ENCODE peak calls at places on chromosome 19, in nine cellular contexts. C, I, Z, M, L, F, D, V and P are unnamed samples.

GRCh38 chr19:17245535-17245984 is at the start of gene NR2F6:
- ATAC-seq in C (no peak), I (peak), Z (no peak), M (no peak), L (no peak), F (no peak), D (no peak), V (no peak), P (no peak)

GRCh38 chr19:45177817-45178261 is at the start of gene TRAPPC6A:
- ATAC-seq in C (peak), I (peak), Z (peak), M (peak), L (peak), F (no peak), D (no peak), V (peak), P (peak)

GRCh38 chr19:57818378-57818777 is 3.7 kb upstream of the ZNF552 start:
- ATAC-seq in C (no peak), I (no peak), Z (no peak), M (no peak), L (no peak), F (no peak), D (no peak), V (no peak), P (no peak)

GRCh38 chr19:677601-678380 is 1.6 kb downstream of the FSTL3 start:
- ATAC-seq in C (no peak), I (no peak), Z (no peak), M (peak), L (no peak), F (no peak), D (no peak), V (peak), P (no peak)

GRCh38 chr19:41238244-41238643 is 19.2 kb downstream of the AXL start:
- ATAC-seq in C (no peak), I (no peak), Z (no peak), M (no peak), L (no peak), F (no peak), D (no peak), V (peak), P (no peak)

GRCh38 chr19:16266586-16266942 is 58.1 kb upstream of the KLF2 start:
- ATAC-seq in C (no peak), I (no peak), Z (no peak), M (no peak), L (no peak), F (no peak), D (no peak), V (no peak), P (no peak)

GRCh38 chr19:16370671-16371391 is 46.2 kb downstream of the KLF2 start:
- ATAC-seq in C (no peak), I (no peak), Z (no peak), M (no peak), L (no peak), F (no peak), D (no peak), V (no peak), P (no peak)

GRCh38 chr19:15200575-15201364 is at the start of gene NOTCH3:
- ATAC-seq in C (no peak), I (peak), Z (peak), M (no peak), L (peak), F (no peak), D (no peak), V (no peak), P (no peak)

GRCh38 chr19:10209305-10209704 is 14.6 kb upstream of the DNMT1 start:
- ATAC-seq in C (no peak), I (no peak), Z (peak), M (no peak), L (no peak), F (no peak), D (no peak), V (no peak), P (no peak)

GRCh38 chr19:53394522-53394973 is 401 bp upstream of the ZNF765 start:
- ATAC-seq in C (no peak), I (peak), Z (peak), M (peak), L (peak), F (peak), D (peak), V (peak), P (peak)

GRCh38 chr19:42634409-42635232 is 39.9 kb upstream of the CEACAM8 start:
- ATAC-seq in C (peak), I (peak), Z (peak), M (peak), L (no peak), F (peak), D (peak), V (peak), P (no peak)

GRCh38 chr19:3335431-3336350 is 30.7 kb upstream of the NFIC start:
- ATAC-seq in C (no peak), I (no peak), Z (peak), M (peak), L (peak), F (peak), D (peak), V (peak), P (peak)

GRCh38 chr19:7595466-7596133 is at the start of gene CAMSAP3:
- ATAC-seq in C (peak), I (peak), Z (peak), M (peak), L (peak), F (peak), D (peak), V (peak), P (peak)

GRCh38 chr19:16457195-16457953 is 14.4 kb downstream of the EPS15L1 start:
- ATAC-seq in C (peak), I (peak), Z (peak), M (peak), L (peak), F (peak), D (no peak), V (peak), P (peak)

GRCh38 chr19:54062643-54063042 is 1.1 kb downstream of the VSTM1 start:
- ATAC-seq in C (no peak), I (no peak), Z (no peak), M (no peak), L (no peak), F (peak), D (no peak), V (no peak), P (no peak)

GRCh38 chr19:39181500-39182173 is 15.1 kb upstream of the NCCRP1 start:
- ATAC-seq in C (no peak), I (no peak), Z (no peak), M (peak), L (no peak), F (peak), D (no peak), V (peak), P (no peak)

GRCh38 chr19:13095393-13095784 is 7.3 kb downstream of the LYL1 start:
- ATAC-seq in C (no peak), I (no peak), Z (no peak), M (no peak), L (no peak), F (no peak), D (no peak), V (peak), P (no peak)

GRCh38 chr19:17580470-17581000 is 25.1 kb downstream of the COLGALT1 start:
- ATAC-seq in C (no peak), I (no peak), Z (no peak), M (no peak), L (no peak), F (no peak), D (no peak), V (no peak), P (no peak)

GRCh38 chr19:8517551-8518442 is 3.8 kb upstream of the ZNF414 start:
- ATAC-seq in C (no peak), I (no peak), Z (no peak), M (no peak), L (no peak), F (no peak), D (no peak), V (no peak), P (no peak)

GRCh38 chr19:11332822-11333221 is 6.6 kb downstream of the RAB3D start:
- ATAC-seq in C (no peak), I (no peak), Z (no peak), M (no peak), L (no peak), F (no peak), D (no peak), V (no peak), P (no peak)

GRCh38 chr19:10784257-10784656 is 51.8 kb downstream of the TMED1 start:
- ATAC-seq in C (no peak), I (no peak), Z (no peak), M (no peak), L (peak), F (peak), D (peak), V (no peak), P (no peak)

GRCh38 chr19:18590273-18591272 is 2.0 kb downstream of the REX1BD start:
- ATAC-seq in C (no peak), I (peak), Z (no peak), M (no peak), L (no peak), F (no peak), D (no peak), V (peak), P (no peak)

GRCh38 chr19:39356073-39356472 is 13.9 kb downstream of the SAMD4B start:
- ATAC-seq in C (no peak), I (no peak), Z (no peak), M (no peak), L (no peak), F (no peak), D (no peak), V (peak), P (no peak)

GRCh38 chr19:41894350-41894749 is 11.4 kb downstream of the ARHGEF1 start:
- ATAC-seq in C (peak), I (no peak), Z (no peak), M (no peak), L (no peak), F (no peak), D (no peak), V (peak), P (no peak)

GRCh38 chr19:7294571-7295212 is 478 bp upstream of the INSR start:
- ATAC-seq in C (peak), I (peak), Z (peak), M (peak), L (peak), F (peak), D (peak), V (peak), P (peak)

GRCh38 chr19:57165846-57166245 is 1.4 kb downstream of the DUXA start:
- ATAC-seq in C (no peak), I (no peak), Z (no peak), M (no peak), L (no peak), F (no peak), D (no peak), V (no peak), P (no peak)

GRCh38 chr19:57078802-57079201 is 41.0 kb upstream of the USP29 start:
- ATAC-seq in C (no peak), I (no peak), Z (no peak), M (peak), L (no peak), F (no peak), D (no peak), V (no peak), P (no peak)

GRCh38 chr19:36363845-36364244 is 15.2 kb downstream of the ZFP14 start:
- ATAC-seq in C (no peak), I (no peak), Z (no peak), M (no peak), L (no peak), F (no peak), D (no peak), V (no peak), P (no peak)
- H3K4me3 ChIP-seq in C (no peak), I (no peak), Z (no peak), M (no peak), L (no peak), F (no peak), D (no peak), V (no peak), P (no peak)

DNA sequence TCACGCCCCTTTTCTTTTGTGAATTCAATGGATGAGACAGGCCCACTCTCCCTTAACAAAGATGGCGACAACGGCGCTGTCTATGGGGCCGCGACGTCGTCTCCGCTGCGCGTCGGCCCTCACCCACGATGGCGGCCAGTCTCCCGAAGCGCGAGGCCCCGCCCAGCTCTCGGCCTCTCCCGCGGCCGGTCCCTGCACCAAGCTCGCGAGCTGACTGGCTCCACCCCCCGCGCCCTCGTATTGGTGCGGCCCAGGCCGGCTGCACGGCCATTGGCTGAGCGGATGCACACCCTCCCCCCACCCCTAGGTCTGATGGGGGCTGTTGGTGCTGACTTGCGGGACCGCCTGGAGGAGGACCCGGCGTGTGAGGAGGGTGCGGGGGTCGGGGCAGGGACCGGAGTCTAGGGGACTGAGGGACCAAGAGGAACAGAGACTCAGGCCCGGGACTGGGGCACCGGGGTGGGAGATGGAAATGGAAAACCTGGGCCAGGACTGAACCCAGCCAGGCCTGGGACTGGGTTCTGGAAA is 4.8 kb downstream of the SPHK2 start:
- ATAC-seq in C (peak), I (peak), Z (peak), M (peak), L (peak), F (peak), D (peak), V (peak), P (peak)
- TF ChIP-seq POLR2A in C (peak), I (no peak), Z (no peak), M (no peak), L (no peak), F (no peak), D (no peak), V (no peak), P (no peak)

DNA sequence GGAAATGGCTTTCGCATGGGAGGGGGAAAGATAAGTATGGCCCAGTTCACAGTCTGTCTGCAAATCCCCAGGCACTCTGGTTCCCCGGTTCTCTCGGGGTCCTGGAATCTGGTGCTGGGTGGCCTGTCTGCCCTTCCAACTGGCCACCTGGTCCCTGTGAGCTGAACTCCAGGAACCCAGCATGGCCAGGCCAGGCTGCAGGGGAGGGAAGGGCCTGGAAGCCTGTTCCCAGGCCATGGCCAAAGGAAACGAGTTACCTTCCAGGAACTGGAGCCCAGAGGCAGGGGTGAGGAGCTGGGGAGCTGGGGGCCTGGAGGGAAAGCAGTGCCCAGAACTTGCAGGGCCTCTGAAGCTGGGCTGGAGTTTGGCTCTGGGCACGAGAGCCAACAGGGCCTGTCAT is 19.1 kb upstream of the PNMA8C start:
- ATAC-seq in C (no peak), I (no peak), Z (no peak), M (no peak), L (peak), F (no peak), D (no peak), V (no peak), P (no peak)
- TF ChIP-seq CTCF in C (no peak), I (no peak), Z (no peak), M (no peak), L (no peak), F (no peak), D (no peak), V (no peak), P (no peak)

DNA sequence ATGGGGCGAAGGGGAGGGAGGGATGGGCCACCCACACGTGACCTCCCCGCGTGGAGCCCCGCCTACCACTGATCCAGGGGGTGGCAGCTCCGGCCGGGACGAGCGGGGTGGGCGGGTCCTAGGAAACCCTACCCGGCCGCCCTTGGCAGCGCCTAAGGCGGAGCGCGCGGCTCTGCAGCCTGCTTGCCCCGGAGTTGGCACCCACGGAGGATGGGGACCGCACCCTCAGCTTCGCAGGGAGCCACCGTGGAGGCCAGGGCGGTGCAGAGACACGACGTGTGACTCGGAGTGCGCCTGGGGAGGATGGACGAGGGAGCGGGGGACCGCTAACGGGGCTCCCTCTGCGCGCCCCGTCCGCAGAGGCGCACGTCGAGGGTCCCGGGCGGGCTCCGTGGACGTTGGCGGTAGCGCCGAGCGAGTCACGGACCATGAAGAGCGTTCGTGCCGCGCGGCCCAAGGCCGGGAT is at the start of gene RGS9BP:
- ATAC-seq in C (peak), I (peak), Z (peak), M (peak), L (peak), F (peak), D (peak), V (peak), P (peak)
- H3K4me3 ChIP-seq in C (peak), I (peak), Z (peak), M (peak), L (peak), F (peak), D (peak), V (peak), P (peak)

DNA sequence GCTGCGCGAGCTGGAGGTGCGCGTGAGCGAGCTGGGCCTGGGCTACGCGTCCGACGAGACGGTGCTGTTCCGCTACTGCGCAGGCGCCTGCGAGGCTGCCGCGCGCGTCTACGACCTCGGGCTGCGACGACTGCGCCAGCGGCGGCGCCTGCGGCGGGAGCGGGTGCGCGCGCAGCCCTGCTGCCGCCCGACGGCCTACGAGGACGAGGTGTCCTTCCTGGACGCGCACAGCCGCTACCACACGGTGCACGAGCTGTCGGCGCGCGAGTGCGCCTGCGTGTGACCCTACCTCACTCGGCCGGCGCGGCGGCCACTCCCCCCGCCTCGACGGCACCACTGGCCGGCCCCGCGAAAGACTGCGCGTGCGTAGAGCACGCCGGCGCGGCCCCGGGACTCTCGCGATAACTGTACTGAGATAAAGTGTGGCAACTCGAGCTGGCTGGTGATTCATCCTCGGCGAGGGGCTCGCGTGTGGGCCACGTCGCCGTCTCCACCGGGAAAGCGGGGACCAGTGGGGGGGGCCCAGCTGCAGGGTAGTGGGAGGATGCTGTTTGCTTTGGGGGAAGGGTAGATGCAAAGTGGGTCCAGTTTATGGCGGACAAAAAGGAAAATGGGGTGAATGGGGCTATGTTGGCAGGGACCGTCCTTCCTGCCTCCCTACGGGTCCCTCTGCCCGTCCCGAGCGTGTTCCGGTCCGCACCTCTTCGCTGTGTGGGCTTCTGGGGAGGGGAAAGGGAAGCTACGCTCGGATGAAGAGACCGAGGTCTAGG is 11.4 kb downstream of the FUT6 start:
- ATAC-seq in C (peak), I (peak), Z (peak), M (peak), L (peak), F (peak), D (peak), V (peak), P (peak)
- TF ChIP-seq POLR2A in C (peak), I (peak), Z (peak), M (peak), L (no peak), F (peak), D (peak), V (peak), P (peak)